ENCODE peak calls at places on chromosomes 7 and 10, in seven cellular contexts. Y is OCI-LY7; Z is GM12878; R is transverse colon; N is esophagus squamous epithelium; D is CD8-positive, alpha-beta memory T cell; C is endodermal cell. S is an unnamed sample.
A peak's percentile ranks its signal among the peaks of the same experiment; 100 is the strongest.

GRCh38 chr10:113104071-113104470 is 154.0 kb downstream of the TCF7L2 start:
- DNase-seq in D (no peak), Z (no peak), N (no peak), R (no peak), C (peak; percentile 40), Y (no peak), S (no peak)

GRCh38 chr7:130069179-130069977 is 956 bp upstream of the KLHDC10 start:
- DNase-seq in Z (no peak), N (no peak), D (no peak), C (no peak), R (no peak), Y (no peak), S (no peak)

GRCh38 chr7:78296036-78296435 is 497.5 kb downstream of the PHTF2 start:
- DNase-seq in D (no peak), Y (no peak), C (no peak), Z (no peak), N (no peak), R (no peak), S (no peak)

GRCh38 chr7:142774826-142775225 is 4.1 kb downstream of the PRSS2 start:
- DNase-seq in Y (no peak), N (no peak), C (no peak), Z (no peak), D (no peak), R (no peak), S (no peak)

GRCh38 chr10:114077815-114078219 is 34.2 kb downstream of the ADRB1 start:
- DNase-seq in N (no peak), Y (no peak), Z (no peak), D (no peak), R (no peak), C (peak; percentile 79), S (no peak)

GRCh38 chr10:7475046-7475860 is 64.4 kb upstream of the SFMBT2 start:
- DNase-seq in R (peak; percentile 26), Y (no peak), Z (no peak), D (no peak), C (peak; percentile 79), N (no peak), S (no peak)

GRCh38 chr7:157061979-157062378 is 51.5 kb upstream of the MNX1 start:
- DNase-seq in D (no peak), N (no peak), C (no peak), Z (no peak), R (no peak), Y (no peak), S (no peak)

GRCh38 chr10:130233426-130233825 is 97.2 kb downstream of the GLRX3 start:
- DNase-seq in N (no peak), R (no peak), D (no peak), Z (no peak), Y (no peak), C (peak; percentile 24), S (no peak)

DNA sequence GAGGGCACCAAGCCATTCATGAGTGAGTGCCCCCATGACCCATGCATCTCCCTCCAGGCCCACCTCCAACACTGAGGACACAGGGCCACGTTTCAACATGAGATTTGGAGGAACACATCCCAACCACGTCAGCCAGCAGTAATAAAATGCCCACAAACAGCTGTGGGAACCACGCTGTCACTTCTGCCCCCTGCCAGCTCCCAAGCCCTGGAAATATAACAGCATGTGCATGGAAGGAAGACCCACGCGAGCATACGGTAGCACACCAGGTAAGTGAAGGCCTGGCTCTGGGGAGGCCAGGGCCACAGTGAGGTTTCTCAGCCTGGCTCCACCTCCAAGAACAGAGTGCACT is 168.9 kb upstream of the PFKP start:
- DNase-seq in R (no peak), D (no peak), Y (no peak), N (no peak), Z (no peak), C (no peak), S (no peak)
- H3K4me3 ChIP-seq in R (no peak overlapping the region), D (no peak overlapping the region), Y (no peak overlapping the region), N (no peak overlapping the region), Z (no peak overlapping the region), C (no peak overlapping the region), S (no peak overlapping the region)

DNA sequence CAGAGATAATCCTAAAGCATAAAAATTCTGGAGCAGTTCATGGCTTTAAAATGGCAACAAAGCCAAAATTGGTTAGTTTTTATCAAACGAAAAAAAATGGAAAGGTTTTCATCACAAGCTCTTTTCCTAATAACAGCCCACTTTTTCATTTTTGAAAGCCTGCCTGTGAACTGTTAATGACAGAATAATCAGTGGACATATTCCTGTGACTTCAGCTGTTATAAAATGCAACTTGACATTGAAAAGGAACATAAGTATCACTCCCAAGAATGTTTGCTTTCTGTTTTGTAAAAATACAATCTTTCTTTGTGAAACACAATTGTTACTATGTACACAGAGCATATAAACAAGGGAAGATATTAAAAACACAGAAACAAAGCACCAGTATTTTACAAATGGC is 26.6 kb downstream of the MACC1 start:
- DNase-seq in D (no peak), Y (no peak), Z (no peak), N (no peak), R (no peak), C (no peak), S (no peak)
- H3K4me1 ChIP-seq in D (no peaks in the 10 kb centered on the region), Y (peaks cover 56% of the 10 kb centered on the region), Z (peaks cover 20% of the 10 kb centered on the region), N (no peaks in the 10 kb centered on the region), R (no peaks in the 10 kb centered on the region), C (no peaks in the 10 kb centered on the region), S (peaks cover 5% of the 10 kb centered on the region)

GRCh38 chr7:40298421-40298820 is 163.6 kb downstream of the SUGCT start:
- DNase-seq in D (no peak), N (no peak), C (no peak), Y (no peak), Z (no peak), R (no peak), S (no peak)
- H3K4me3 ChIP-seq in D (no peak overlapping the region), N (no peak overlapping the region), C (no peak overlapping the region), Y (no peak overlapping the region), Z (no peak overlapping the region), R (no peak overlapping the region), S (no peak overlapping the region)

GRCh38 chr10:29590598-29591415 is 44.0 kb downstream of the SVIL start:
- DNase-seq in D (no peak), Y (peak; percentile 24), N (no peak), Z (no peak), C (no peak), R (no peak), S (no peak)

GRCh38 chr10:29595146-29595545 is 39.6 kb downstream of the SVIL start:
- DNase-seq in Y (no peak), C (no peak), Z (no peak), N (no peak), D (no peak), R (no peak), S (no peak)

GRCh38 chr10:29595636-29596225 is 39.0 kb downstream of the SVIL start:
- DNase-seq in C (no peak), N (no peak), R (no peak), D (no peak), Z (no peak), Y (no peak), S (no peak)

GRCh38 chr10:29588640-29589421 is 45.9 kb downstream of the SVIL start:
- DNase-seq in Y (no peak), Z (no peak), N (no peak), D (no peak), R (no peak), C (peak; percentile 70), S (no peak)

GRCh38 chr10:29591416-29591968 is 43.3 kb downstream of the SVIL start:
- DNase-seq in N (no peak), Z (no peak), R (no peak), Y (no peak), D (no peak), C (no peak), S (no peak)
- H3K4me1 ChIP-seq in N (peaks cover 30% of the 10 kb centered on the region), Z (no peaks in the 10 kb centered on the region), R (peaks cover 30% of the 10 kb centered on the region), Y (no peaks in the 10 kb centered on the region), D (peaks cover 5% of the 10 kb centered on the region), C (no peaks in the 10 kb centered on the region), S (peaks cover 26% of the 10 kb centered on the region)

GRCh38 chr7:128891942-128892269 is 18.6 kb downstream of the KCP start:
- DNase-seq in Z (no peak), N (no peak), D (peak; percentile 17), R (no peak), Y (no peak), C (no peak), S (no peak)

GRCh38 chr7:128889121-128889520 is 21.4 kb downstream of the KCP start:
- DNase-seq in N (no peak), C (no peak), Y (no peak), R (no peak), D (peak; percentile 20), Z (no peak), S (no peak)

GRCh38 chr7:128891110-128891941 is 19.2 kb downstream of the KCP start:
- DNase-seq in Z (no peak), D (peak; percentile 52), C (peak; percentile 89), N (no peak), R (no peak), Y (no peak), S (no peak)

GRCh38 chr7:128888756-128889095 is 21.8 kb downstream of the KCP start:
- DNase-seq in N (no peak), D (peak; percentile 19), Y (no peak), R (no peak), Z (no peak), C (no peak), S (no peak)

DNA sequence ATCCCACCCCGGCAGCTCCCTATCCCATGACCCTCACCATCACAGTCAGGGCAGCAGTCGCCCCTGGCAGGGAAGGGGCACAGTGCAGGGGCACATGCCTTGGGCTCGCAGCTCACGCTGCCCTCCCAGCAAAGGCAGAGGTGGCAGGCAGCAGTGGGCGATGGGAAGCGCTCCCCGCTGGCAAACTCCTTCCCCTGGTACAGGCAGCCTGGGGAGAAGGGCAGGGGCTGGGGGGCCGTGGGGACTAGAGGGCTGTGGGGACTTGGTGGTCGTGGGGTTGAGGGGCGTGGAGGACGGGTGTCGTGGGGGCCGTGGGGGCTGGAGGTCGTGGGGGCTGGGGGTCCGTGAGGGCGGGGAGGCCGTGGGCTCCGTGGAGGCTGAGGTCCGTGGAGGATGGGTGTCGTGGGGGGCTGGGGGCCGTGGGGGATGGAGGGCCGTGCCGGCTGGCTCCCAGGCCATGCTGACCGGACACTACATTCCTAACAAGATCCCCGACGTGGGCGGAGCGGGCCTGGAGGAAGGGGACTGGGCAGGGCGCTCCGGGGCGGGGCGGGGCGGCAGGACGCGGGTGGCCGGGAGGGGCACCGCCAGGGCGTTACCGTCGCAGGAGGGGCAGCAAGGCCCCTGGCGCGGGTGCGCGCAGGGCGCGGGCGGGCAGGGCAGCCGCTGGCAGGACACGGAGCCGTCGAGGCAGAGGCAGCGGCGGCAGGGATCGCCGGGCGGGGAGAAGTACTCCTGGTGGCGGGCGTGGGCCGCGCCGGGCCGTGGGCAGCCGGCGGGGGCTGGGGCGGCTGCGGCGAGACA is 20.0 kb downstream of the KCP start:
- DNase-seq in D (peak; percentile 41), N (no peak), Y (no peak), C (peak; percentile 82), Z (no peak), R (peak; percentile 74), S (no peak)
- H3K4me3 ChIP-seq in D (no peak overlapping the region), N (peak overlapping the region; percentile 46), Y (no peak overlapping the region), C (no peak overlapping the region), Z (no peak overlapping the region), R (no peak overlapping the region), S (no peak overlapping the region)

GRCh38 chr10:79241990-79242619 is 105.2 kb upstream of the PPIF start:
- DNase-seq in R (peak; percentile 64), Y (peak; percentile 59), N (no peak), Z (no peak), D (peak; percentile 62), C (peak; percentile 82), S (no peak)
- H3K4me1 ChIP-seq in R (peaks cover 59% of the 10 kb centered on the region), Y (peaks cover 43% of the 10 kb centered on the region), N (peaks cover 84% of the 10 kb centered on the region), Z (peaks cover 34% of the 10 kb centered on the region), D (peaks cover 42% of the 10 kb centered on the region), C (peaks cover 35% of the 10 kb centered on the region), S (peaks cover 35% of the 10 kb centered on the region)